ENCODE peak calls at places on chromosome 18, in seven cellular contexts. C is lower lobe of right lung; V is heart right ventricle; T is heart left ventricle; G is GM23248; X is trophoblast cell; Q is CD8-positive, alpha-beta T cell. D is an unnamed sample.

GRCh38 chr18:8422391-8422790 is 186.8 kb upstream of the RAB12 start:
- DNase-seq in C (no peak), V (no peak), T (no peak), G (no peak), X (no peak), Q (no peak), D (no peak)

GRCh38 chr18:47150824-47151366 is 595 bp upstream of the HDHD2 start:
- DNase-seq in C (no peak), V (peak; percentile 20), T (peak; percentile 33), G (no peak), X (no peak), Q (no peak), D (no peak)

GRCh38 chr18:54192415-54192814 is 32.1 kb downstream of the MBD2 start:
- DNase-seq in C (no peak), V (no peak), T (no peak), G (no peak), X (peak; percentile 56), Q (no peak), D (no peak)

GRCh38 chr18:54737986-54738385 is 90.3 kb upstream of the RAB27B start:
- DNase-seq in C (no peak), V (no peak), T (no peak), G (peak; percentile 75), X (peak; percentile 55), Q (no peak), D (no peak)

GRCh38 chr18:30634249-30634648 is 408.3 kb downstream of the DSC3 start:
- DNase-seq in C (no peak), V (no peak), T (no peak), G (no peak), X (no peak), Q (no peak), D (no peak)

GRCh38 chr18:8052237-8052701 is 485.2 kb downstream of the PTPRM start:
- DNase-seq in C (no peak), V (no peak), T (no peak), G (peak; percentile 57), X (peak; percentile 68), Q (no peak), D (no peak)

GRCh38 chr18:8752329-8752728 is 47.0 kb downstream of the MTCL1 start:
- DNase-seq in C (no peak), V (no peak), T (no peak), G (peak; percentile 64), X (no peak), Q (no peak), D (no peak)

GRCh38 chr18:63994783-63995399 is 25.0 kb downstream of the SERPINB8 start:
- DNase-seq in C (peak; percentile 50), V (peak; percentile 23), T (no peak), G (peak; percentile 78), X (peak; percentile 84), Q (peak; percentile 42), D (no peak)

GRCh38 chr18:68604256-68604655 is 110.7 kb downstream of the TMX3 start:
- DNase-seq in C (no peak), V (no peak), T (no peak), G (peak; percentile 11), X (no peak), Q (no peak), D (no peak)

GRCh38 chr18:10070581-10071000 is 156.8 kb downstream of the VAPA start:
- DNase-seq in C (no peak), V (no peak), T (no peak), G (peak; percentile 23), X (no peak), Q (no peak), D (no peak)

GRCh38 chr18:78561757-78562445 is 417.7 kb upstream of the SALL3 start:
- DNase-seq in C (no peak), V (no peak), T (no peak), G (no peak), X (no peak), Q (no peak), D (no peak)

GRCh38 chr18:54267688-54268087 is 1.6 kb upstream of the POLI start:
- DNase-seq in C (no peak), V (no peak), T (no peak), G (no peak), X (no peak), Q (no peak), D (no peak)

GRCh38 chr18:46452820-46453219 is 204.2 kb downstream of the LOXHD1 start:
- DNase-seq in C (no peak), V (no peak), T (no peak), G (peak; percentile 27), X (no peak), Q (no peak), D (no peak)

GRCh38 chr18:51251625-51252024 is 54.1 kb upstream of the MEX3C start:
- DNase-seq in C (no peak), V (no peak), T (no peak), G (no peak), X (no peak), Q (no peak), D (no peak)

GRCh38 chr18:79334496-79335233 is 61.1 kb upstream of the NFATC1 start:
- DNase-seq in C (no peak), V (no peak), T (no peak), G (no peak), X (no peak), Q (no peak), D (no peak)

GRCh38 chr18:35971661-35972196 is 750 bp upstream of the RMP24 start:
- DNase-seq in C (no peak), V (no peak), T (no peak), G (no peak), X (no peak), Q (no peak), D (no peak)

GRCh38 chr18:30698571-30698970 is 344.0 kb downstream of the DSC3 start:
- DNase-seq in C (no peak), V (no peak), T (no peak), G (no peak), X (no peak), Q (no peak), D (no peak)

GRCh38 chr18:28961669-28962228 is 784.8 kb upstream of the CDH2 start:
- DNase-seq in C (no peak), V (peak; percentile 5), T (no peak), G (peak; percentile 41), X (peak; percentile 69), Q (no peak), D (no peak)

GRCh38 chr18:36546028-36546427 is 248.5 kb downstream of the FHOD3 start:
- DNase-seq in C (no peak), V (no peak), T (no peak), G (no peak), X (no peak), Q (no peak), D (no peak)

DNA sequence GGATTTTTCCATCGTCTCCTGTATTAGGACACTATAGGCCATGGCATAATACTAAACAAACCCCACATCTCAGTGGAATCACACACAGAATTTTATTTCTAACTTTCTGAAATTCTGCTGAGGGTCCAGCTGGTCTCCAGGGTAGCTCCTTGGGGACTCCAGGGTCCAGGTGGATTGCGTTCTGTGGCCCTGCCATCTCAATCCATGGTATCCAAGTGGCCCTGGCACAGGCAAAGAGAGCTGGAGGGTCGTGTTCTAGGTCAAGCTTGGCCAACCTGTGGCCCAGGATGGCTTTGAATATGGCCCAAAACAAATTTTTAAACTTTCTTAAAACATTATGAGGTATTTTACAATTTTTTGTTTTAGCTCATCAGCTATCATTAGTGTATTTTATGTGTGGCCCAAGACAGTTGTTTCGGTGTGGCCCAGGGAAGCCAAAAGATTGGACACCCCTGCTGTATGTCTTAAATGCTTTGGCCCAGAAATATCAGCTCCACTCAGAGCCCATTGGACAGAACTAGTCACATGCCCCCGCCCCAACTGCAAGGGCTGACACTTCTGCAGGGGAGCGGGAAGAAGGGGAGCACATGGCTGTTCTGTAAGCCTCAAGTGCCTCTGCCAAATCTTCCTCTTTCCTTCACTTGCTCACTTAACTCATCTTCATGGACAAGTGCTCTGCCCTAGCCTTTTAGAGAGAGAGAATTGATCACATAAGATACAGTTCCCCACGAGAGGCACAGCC is 134.8 kb downstream of the CTIF start:
- DNase-seq in C (no peak), V (no peak), T (no peak), G (no peak), X (no peak), Q (no peak), D (no peak)
- H3K27ac ChIP-seq in C (no peak overlapping the region), V (no peak overlapping the region), T (peak overlapping the region; percentile 18), G (peak overlapping the region; percentile 58), X (no peak overlapping the region), Q (no peak overlapping the region), D (no peak overlapping the region)

DNA sequence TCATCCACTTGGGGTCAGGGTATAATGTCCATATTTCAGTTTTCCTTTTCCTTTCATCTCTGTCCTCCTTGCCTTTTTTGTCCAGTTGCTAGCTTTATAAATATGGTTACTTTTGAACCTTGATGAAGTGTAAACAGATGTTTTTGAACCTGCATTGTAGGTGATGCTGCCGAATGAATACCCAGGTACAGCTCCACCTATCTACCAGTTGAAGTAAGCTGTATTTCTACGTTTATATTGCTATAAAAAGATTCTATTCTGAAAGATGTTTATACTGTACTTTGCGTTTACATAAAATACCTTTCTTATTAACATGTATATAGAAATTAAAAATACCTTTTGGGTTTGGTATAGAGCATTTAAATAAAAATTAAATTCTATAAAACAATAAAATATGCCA is 2.2 kb downstream of the IMPACT start:
- DNase-seq in C (no peak), V (no peak), T (no peak), G (no peak), X (peak; percentile 3), Q (no peak), D (no peak)
- H3K4me3 ChIP-seq in C (no peak overlapping the region), V (no peak overlapping the region), T (no peak overlapping the region), G (no peak overlapping the region), X (no peak overlapping the region), Q (no peak overlapping the region), D (no peak overlapping the region)

DNA sequence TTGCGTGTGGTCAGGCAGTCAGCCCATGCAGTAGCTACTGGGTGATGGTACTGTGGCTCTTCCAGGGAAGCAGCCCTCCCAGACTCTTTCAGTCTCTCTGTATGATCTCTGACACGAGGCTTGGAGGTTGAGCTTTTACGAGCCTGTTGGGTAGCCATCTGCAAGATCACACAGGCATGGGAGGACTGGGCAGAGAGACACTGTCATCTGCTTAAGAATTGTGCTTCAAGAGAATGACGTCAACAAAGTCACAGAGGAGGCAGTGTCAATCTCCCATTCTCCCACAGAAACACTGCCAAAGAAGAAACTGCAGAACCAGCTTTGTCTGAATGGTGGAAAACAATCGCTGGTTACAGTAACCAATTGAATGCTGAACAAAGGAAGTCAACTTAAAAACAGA is 78.4 kb upstream of the MC2R start:
- DNase-seq in C (no peak), V (no peak), T (no peak), G (no peak), X (no peak), Q (no peak), D (no peak)
- H3K36me3 ChIP-seq in C (no peaks in the 10 kb centered on the region), V (no peaks in the 10 kb centered on the region), T (no peaks in the 10 kb centered on the region), G (no peaks in the 10 kb centered on the region), X (no peaks in the 10 kb centered on the region), Q (no peaks in the 10 kb centered on the region), D (no peaks in the 10 kb centered on the region)

DNA sequence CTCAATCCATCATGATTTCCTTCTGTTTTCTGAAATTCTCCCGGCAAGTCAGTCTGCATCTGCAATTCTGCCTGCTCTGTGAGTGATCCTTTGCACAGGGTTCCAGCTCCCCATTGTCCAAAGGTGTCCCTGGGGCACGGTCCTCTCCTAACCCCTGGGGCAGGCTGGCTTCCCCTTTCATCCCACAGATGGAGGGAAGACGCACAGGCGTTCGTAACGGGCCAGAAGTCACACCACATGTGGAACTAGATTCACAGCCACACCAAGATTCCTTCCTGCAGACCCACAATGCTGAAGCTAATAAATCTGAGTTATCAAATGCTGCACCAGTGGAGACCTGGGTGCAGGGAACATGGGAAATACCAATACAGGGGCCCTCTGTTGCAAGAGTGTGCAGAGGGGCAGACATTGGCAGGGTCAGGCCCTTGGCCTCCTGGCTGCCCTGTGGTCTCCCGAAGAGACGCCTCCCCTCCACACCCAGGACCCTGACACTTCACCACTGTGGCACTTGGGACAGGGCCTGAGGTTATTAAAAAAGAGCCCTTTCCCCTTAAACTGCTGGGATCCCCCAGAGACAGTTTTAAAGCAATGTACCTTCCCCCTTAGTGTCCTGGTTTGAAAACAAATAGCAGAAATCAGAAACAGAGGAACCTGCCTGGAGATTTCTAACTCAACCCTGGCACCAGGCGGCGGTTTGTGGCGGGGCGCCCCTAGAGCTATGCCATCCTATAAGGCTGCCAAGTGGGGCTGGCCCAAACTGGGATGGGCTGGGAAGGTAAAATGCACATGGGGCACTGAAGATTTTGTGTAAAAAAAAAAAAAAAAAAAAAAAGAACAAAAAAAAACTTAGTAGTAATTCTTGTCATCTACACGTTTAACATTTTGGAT is 15.4 kb downstream of the ZNF516 start:
- DNase-seq in C (peak; percentile 54), V (no peak), T (no peak), G (no peak), X (no peak), Q (no peak), D (no peak)
- H3K27ac ChIP-seq in C (no peak overlapping the region), V (no peak overlapping the region), T (no peak overlapping the region), G (no peak overlapping the region), X (no peak overlapping the region), Q (no peak overlapping the region), D (no peak overlapping the region)

D was measured in tibial artery.